ENCODE peak calls at places on chromosome 3, in four cellular contexts. U is K562, K is WTC11, A is HepG2. J is an unnamed sample.

GRCh38 chr3:89867286-89867685 is 759.9 kb downstream of the EPHA3 start:
- DNase-seq in U (no peak), K (no peak), A (no peak), J (no peak)

GRCh38 chr3:48268381-48268935 is 27.6 kb downstream of the ZNF589 start:
- DNase-seq in U (no peak), K (no peak), A (no peak), J (no peak)

GRCh38 chr3:46661776-46662766 is 31.4 kb downstream of the ALS2CL start:
- DNase-seq in U (no peak), K (no peak), A (no peak), J (no peak)

GRCh38 chr3:44439499-44440295 is 37.8 kb downstream of the ZNF445 start:
- DNase-seq in U (peak), K (no peak), A (peak), J (no peak)

GRCh38 chr3:61841111-61841845 is 279.9 kb downstream of the PTPRG start:
- DNase-seq in U (no peak), K (no peak), A (no peak), J (no peak)

GRCh38 chr3:177080122-177080521 is 117.2 kb downstream of the TBL1XR1 start:
- DNase-seq in U (no peak), K (no peak), A (no peak), J (no peak)

GRCh38 chr3:114732353-114732752 is 414.7 kb downstream of the ZBTB20 start:
- DNase-seq in U (no peak), K (no peak), A (no peak), J (no peak)

GRCh38 chr3:133891662-133892389 is 3.9 kb downstream of the RAB6B start:
- DNase-seq in U (no peak), K (no peak), A (no peak), J (peak)

GRCh38 chr3:53303957-53304356 is 43.4 kb downstream of the DCP1A start:
- DNase-seq in U (no peak), K (no peak), A (no peak), J (no peak)

GRCh38 chr3:188288153-188288552 is 134.2 kb downstream of the LPP start:
- DNase-seq in U (no peak), K (no peak), A (no peak), J (no peak)

GRCh38 chr3:69364354-69364753 is 21.5 kb downstream of the FRMD4B start:
- DNase-seq in U (no peak), K (no peak), A (no peak), J (no peak)

GRCh38 chr3:148991219-148992026 is at the start of gene GYG1:
- DNase-seq in U (peak), K (peak), A (peak), J (peak)

GRCh38 chr3:40207796-40208195 is 101.7 kb upstream of the EIF1B start:
- DNase-seq in U (no peak), K (no peak), A (no peak), J (no peak)

GRCh38 chr3:71956716-71957115 is 171.8 kb upstream of the PROK2 start:
- DNase-seq in U (peak), K (peak), A (no peak), J (no peak)

GRCh38 chr3:129597792-129598381 is 8.6 kb downstream of the PLXND1 start:
- DNase-seq in U (no peak), K (no peak), A (no peak), J (no peak)

GRCh38 chr3:52833202-52833601 is 1.6 kb downstream of the MUSTN1 start:
- DNase-seq in U (no peak), K (no peak), A (no peak), J (no peak)

GRCh38 chr3:72821170-72821781 is 27.0 kb downstream of the SHQ1 start:
- DNase-seq in U (no peak), K (no peak), A (no peak), J (no peak)

GRCh38 chr3:17800232-17800631 is 57.8 kb upstream of the TBC1D5 start:
- DNase-seq in U (no peak), K (no peak), A (no peak), J (no peak)

GRCh38 chr3:25448750-25449684 is 21.0 kb downstream of the RARB start:
- DNase-seq in U (no peak), K (no peak), A (peak), J (peak)

GRCh38 chr3:52887166-52887565 is 10.2 kb downstream of the STIMATE start:
- DNase-seq in U (no peak), K (no peak), A (no peak), J (no peak)

GRCh38 chr3:52893723-52894122 is 3.6 kb downstream of the STIMATE start:
- DNase-seq in U (no peak), K (no peak), A (peak), J (no peak)

GRCh38 chr3:56987238-56987932 is 73.1 kb upstream of the SPATA12 start:
- DNase-seq in U (no peak), K (peak), A (no peak), J (peak)

GRCh38 chr3:137110392-137110996 is 152.7 kb downstream of the IL20RB start:
- DNase-seq in U (peak), K (no peak), A (peak), J (peak)

GRCh38 chr3:148106062-148106461 is 591.6 kb upstream of the AGTR1 start:
- DNase-seq in U (no peak), K (no peak), A (no peak), J (no peak)

GRCh38 chr3:56908004-56908403 is 106.3 kb upstream of the ARHGEF3 start:
- DNase-seq in U (no peak), K (no peak), A (no peak), J (no peak)

GRCh38 chr3:155497930-155498647 is 204.6 kb upstream of the STRIT1 start:
- DNase-seq in U (no peak), K (no peak), A (peak), J (no peak)

GRCh38 chr3:18100126-18100525 is 325.0 kb downstream of the SATB1 start:
- DNase-seq in U (no peak), K (no peak), A (no peak), J (no peak)

GRCh38 chr3:76872999-76873398 is 166.9 kb upstream of the ROBO2 start:
- DNase-seq in U (no peak), K (no peak), A (no peak), J (no peak)

GRCh38 chr3:171383206-171384018 is 76.8 kb downstream of the TNIK start:
- DNase-seq in U (no peak), K (no peak), A (no peak), J (no peak)

GRCh38 chr3:183635431-183636220 is at the start of gene KLHL24:
- DNase-seq in U (peak), K (peak), A (peak), J (peak)

GRCh38 chr3:13873818-13874217 is 6.1 kb downstream of the WNT7A start:
- DNase-seq in U (no peak), K (no peak), A (no peak), J (no peak)

GRCh38 chr3:144590854-144591253 is 619.2 kb downstream of the DIPK2A start:
- DNase-seq in U (no peak), K (no peak), A (no peak), J (no peak)

GRCh38 chr3:179071161-179071568 is 444 bp downstream of the ZMAT3 start:
- DNase-seq in U (peak), K (no peak), A (peak), J (peak)

GRCh38 chr3:7682822-7683229 is 818.8 kb upstream of the LMCD1 start:
- DNase-seq in U (no peak), K (no peak), A (no peak), J (no peak)

DNA sequence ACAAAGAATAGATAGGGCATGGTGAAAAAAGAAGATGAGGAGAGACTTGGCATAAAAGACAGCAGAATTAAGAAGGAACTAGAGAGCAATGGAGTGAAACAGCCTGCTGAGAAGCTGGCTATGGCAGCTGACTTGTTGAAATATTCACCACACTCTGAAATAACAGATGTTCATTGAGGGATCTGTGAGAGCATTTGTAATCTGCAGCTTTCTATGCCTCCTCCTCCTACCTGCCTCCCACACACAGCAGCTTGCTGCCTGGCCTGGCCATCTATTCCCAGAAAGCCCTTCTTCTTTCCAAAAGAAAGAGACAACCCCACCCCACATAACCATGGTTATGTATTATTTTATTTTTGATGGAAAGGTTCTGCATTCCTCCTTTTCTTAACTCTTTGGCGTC is 303.9 kb downstream of the GAP43 start:
- DNase-seq in U (no peak), K (no peak), A (no peak), J (no peak)
- TF ChIP-seq ELF4 in U (no peak), K (no peak), A (no peak), J (no peak)

GRCh38 chr3:38374221-38374620 is 27.6 kb downstream of the XYLB start:
- DNase-seq in U (no peak), K (no peak), A (no peak), J (no peak)
- TF ChIP-seq ELF4 in U (no peak), K (no peak), A (no peak), J (no peak)

DNA sequence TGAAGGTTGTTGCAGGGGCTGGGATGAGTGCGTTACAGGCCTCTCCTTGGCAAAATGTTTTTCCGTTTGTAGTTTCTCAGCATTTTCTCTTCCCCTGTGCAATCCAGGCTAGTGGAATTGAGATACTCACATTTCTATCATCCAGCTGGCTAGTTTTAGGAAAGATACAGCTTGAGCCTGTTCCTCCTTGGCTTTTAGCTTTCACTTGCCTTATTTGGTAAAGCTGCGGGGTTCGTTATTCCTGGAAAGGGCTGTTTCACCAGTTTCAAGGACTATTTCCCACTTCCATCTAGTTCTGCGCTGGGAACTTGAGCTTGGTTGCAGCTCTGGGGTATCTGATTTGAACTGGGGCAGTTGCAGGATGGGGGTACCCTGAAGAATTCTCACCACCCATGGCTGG is 90.3 kb downstream of the ITPR1 start:
- DNase-seq in U (no peak), K (no peak), A (no peak), J (no peak)
- TF ChIP-seq ELF4 in U (no peak), K (no peak), A (no peak), J (no peak)

DNA sequence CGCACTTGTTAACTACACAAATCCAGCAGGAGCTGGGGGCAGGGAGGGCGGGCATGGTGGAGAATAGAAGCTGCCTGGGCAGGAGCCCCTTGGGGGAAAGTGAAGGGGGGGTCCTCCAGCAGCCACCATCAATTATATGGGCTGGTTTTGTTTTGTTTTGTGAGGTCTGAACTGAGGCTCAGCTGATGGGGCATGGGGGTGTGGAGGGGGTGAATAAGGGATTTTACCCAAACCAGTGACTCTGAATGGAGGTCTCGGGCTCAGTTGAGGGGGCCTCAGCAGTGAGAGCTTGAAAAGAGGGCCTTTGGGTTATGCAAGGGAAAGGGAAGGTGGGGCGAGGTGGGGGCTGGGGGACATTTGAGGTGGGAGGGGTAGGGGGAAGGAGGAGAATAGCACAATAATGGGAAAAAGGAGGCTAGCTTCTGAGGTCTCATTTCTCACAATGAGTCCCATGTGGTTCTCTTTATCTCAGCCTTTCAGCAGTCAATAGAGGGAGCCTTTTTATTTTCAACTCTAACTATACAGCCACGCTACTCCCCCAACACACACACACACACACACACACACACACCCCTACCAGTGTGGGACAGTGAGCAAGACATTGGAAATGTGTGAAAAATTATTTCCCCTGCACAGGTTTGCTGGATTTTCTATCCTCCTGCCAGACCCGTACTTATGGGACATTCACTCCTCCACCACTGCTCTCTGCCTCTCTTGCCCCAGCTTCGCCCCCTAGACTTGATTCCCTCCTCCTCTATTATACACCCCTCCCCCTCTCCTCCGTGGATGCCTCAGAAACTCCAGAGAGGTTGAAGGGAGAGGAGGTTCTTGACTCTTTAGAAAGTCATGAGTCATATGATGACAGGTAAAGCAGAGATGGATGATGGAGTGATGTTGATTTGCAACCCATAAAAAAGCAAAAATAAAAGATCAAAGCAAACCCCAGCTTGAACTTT is 96.0 kb downstream of the GTPBP8 start:
- DNase-seq in U (no peak), K (no peak), A (peak), J (no peak)
- TF ChIP-seq ELF4 in U (no peak), K (no peak), A (no peak), J (no peak)

GRCh38 chr3:58047806-58048205 is 39.6 kb downstream of the FLNB start:
- DNase-seq in U (no peak), K (no peak), A (no peak), J (no peak)
- TF ChIP-seq ELF4 in U (no peak), K (no peak), A (no peak), J (no peak)

DNA sequence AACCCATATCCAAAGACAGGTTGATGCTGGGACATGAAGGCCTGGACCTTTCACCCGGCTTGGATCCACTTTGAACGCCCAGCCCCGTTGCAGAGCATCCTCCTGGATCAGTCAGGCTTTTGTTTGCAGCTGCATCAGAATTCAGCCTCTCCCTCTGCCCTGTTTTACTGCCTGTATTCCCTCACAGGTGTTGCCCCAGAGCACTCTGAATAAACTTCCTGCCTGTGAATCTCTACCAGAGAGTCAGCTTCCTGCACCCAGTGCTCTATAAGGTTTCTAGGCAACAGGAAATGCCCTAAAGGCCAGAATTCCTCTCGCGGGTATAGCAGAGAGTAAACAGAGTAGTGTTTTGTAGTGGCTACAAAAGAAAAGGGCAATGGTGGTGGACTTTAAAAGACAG is 174.5 kb upstream of the IL12A start:
- DNase-seq in U (no peak), K (peak), A (no peak), J (no peak)
- TF ChIP-seq ELF4 in U (no peak), K (no peak), A (no peak), J (no peak)

J was measured in HEK293T.